ENCODE peak calls at places on chromosomes 12 and 14, in four cellular contexts. One of them, this sample, is unnamed.

GRCh38 chr14:57182760-57183503 is 85.8 kb downstream of the EXOC5 start:
- DNase-seq in nephron progenitor cell: peak; percentile 26
- DNase-seq in BE2C: peak; percentile 6
- DNase-seq in RWPE1: peak; percentile 16
- DNase-seq in this sample: no peak

GRCh38 chr12:59164991-59165718 is 244.9 kb upstream of the LRIG3 start:
- DNase-seq in nephron progenitor cell: no peak
- DNase-seq in BE2C: no peak
- DNase-seq in RWPE1: peak; percentile 11
- DNase-seq in this sample: no peak

GRCh38 chr12:5220835-5221234 is 177.2 kb downstream of the KCNA5 start:
- DNase-seq in nephron progenitor cell: no peak
- DNase-seq in BE2C: no peak
- DNase-seq in RWPE1: no peak
- DNase-seq in this sample: no peak

GRCh38 chr12:108856428-108857157 is 790 bp downstream of the SSH1 start:
- DNase-seq in nephron progenitor cell: peak; percentile 34
- DNase-seq in BE2C: peak; percentile 60
- DNase-seq in RWPE1: no peak
- DNase-seq in this sample: peak; percentile 65

GRCh38 chr12:6777386-6777785 is 5.1 kb downstream of the LAG3 start:
- DNase-seq in nephron progenitor cell: no peak
- DNase-seq in BE2C: no peak
- DNase-seq in RWPE1: no peak
- DNase-seq in this sample: no peak

GRCh38 chr12:45730842-45731336 is 1.4 kb downstream of the ARID2 start:
- DNase-seq in nephron progenitor cell: no peak
- DNase-seq in BE2C: no peak
- DNase-seq in RWPE1: peak; percentile 3
- DNase-seq in this sample: no peak

GRCh38 chr14:32078794-32079663 is 1.9 kb downstream of the ARHGAP5 start:
- DNase-seq in nephron progenitor cell: no peak
- DNase-seq in BE2C: no peak
- DNase-seq in RWPE1: peak; percentile 17
- DNase-seq in this sample: no peak

GRCh38 chr12:52631676-52632459 is 13.5 kb upstream of the KRT73 start:
- DNase-seq in nephron progenitor cell: no peak
- DNase-seq in BE2C: no peak
- DNase-seq in RWPE1: no peak
- DNase-seq in this sample: no peak

GRCh38 chr14:79274641-79275366 is 936.5 kb downstream of the DIO2 start:
- DNase-seq in nephron progenitor cell: no peak
- DNase-seq in BE2C: no peak
- DNase-seq in RWPE1: no peak
- DNase-seq in this sample: no peak

GRCh38 chr14:73645248-73645610 is 443 bp downstream of the DNAL1 start:
- DNase-seq in nephron progenitor cell: no peak
- DNase-seq in BE2C: no peak
- DNase-seq in RWPE1: no peak
- DNase-seq in this sample: no peak

GRCh38 chr14:69882086-69882864 is 3.1 kb downstream of the SMOC1 start:
- DNase-seq in nephron progenitor cell: no peak
- DNase-seq in BE2C: no peak
- DNase-seq in RWPE1: no peak
- DNase-seq in this sample: no peak

GRCh38 chr14:31419179-31420012 is 954 bp downstream of the HEATR5A start:
- DNase-seq in nephron progenitor cell: no peak
- DNase-seq in BE2C: no peak
- DNase-seq in RWPE1: no peak
- DNase-seq in this sample: no peak

GRCh38 chr12:80165741-80166140 is 66.4 kb downstream of the OTOGL start:
- DNase-seq in nephron progenitor cell: no peak
- DNase-seq in BE2C: no peak
- DNase-seq in RWPE1: no peak
- DNase-seq in this sample: no peak

GRCh38 chr12:11561416-11561815 is 88.1 kb upstream of the ETV6 start:
- DNase-seq in nephron progenitor cell: no peak
- DNase-seq in BE2C: no peak
- DNase-seq in RWPE1: no peak
- DNase-seq in this sample: no peak

GRCh38 chr12:11568155-11568761 is 81.2 kb upstream of the ETV6 start:
- DNase-seq in nephron progenitor cell: no peak
- DNase-seq in BE2C: no peak
- DNase-seq in RWPE1: no peak
- DNase-seq in this sample: no peak

GRCh38 chr12:11565752-11566151 is 83.7 kb upstream of the ETV6 start:
- DNase-seq in nephron progenitor cell: no peak
- DNase-seq in BE2C: no peak
- DNase-seq in RWPE1: no peak
- DNase-seq in this sample: no peak

GRCh38 chr12:11563785-11564739 is 85.4 kb upstream of the ETV6 start:
- DNase-seq in nephron progenitor cell: no peak
- DNase-seq in BE2C: no peak
- DNase-seq in RWPE1: no peak
- DNase-seq in this sample: no peak

GRCh38 chr12:11564984-11565651 is 84.4 kb upstream of the ETV6 start:
- DNase-seq in nephron progenitor cell: no peak
- DNase-seq in BE2C: no peak
- DNase-seq in RWPE1: no peak
- DNase-seq in this sample: no peak
- TF ChIP-seq CTCF in nephron progenitor cell: no peak
- TF ChIP-seq CTCF in BE2C: no peak
- TF ChIP-seq CTCF in RWPE1: no peak
- TF ChIP-seq CTCF in this sample: no peak

GRCh38 chr14:60665178-60665555 is 15.9 kb upstream of the SIX1 start:
- DNase-seq in nephron progenitor cell: no peak
- DNase-seq in BE2C: no peak
- DNase-seq in RWPE1: no peak
- DNase-seq in this sample: no peak
- TF ChIP-seq CTCF in nephron progenitor cell: no peak
- TF ChIP-seq CTCF in BE2C: no peak
- TF ChIP-seq CTCF in RWPE1: no peak
- TF ChIP-seq CTCF in this sample: no peak

DNA sequence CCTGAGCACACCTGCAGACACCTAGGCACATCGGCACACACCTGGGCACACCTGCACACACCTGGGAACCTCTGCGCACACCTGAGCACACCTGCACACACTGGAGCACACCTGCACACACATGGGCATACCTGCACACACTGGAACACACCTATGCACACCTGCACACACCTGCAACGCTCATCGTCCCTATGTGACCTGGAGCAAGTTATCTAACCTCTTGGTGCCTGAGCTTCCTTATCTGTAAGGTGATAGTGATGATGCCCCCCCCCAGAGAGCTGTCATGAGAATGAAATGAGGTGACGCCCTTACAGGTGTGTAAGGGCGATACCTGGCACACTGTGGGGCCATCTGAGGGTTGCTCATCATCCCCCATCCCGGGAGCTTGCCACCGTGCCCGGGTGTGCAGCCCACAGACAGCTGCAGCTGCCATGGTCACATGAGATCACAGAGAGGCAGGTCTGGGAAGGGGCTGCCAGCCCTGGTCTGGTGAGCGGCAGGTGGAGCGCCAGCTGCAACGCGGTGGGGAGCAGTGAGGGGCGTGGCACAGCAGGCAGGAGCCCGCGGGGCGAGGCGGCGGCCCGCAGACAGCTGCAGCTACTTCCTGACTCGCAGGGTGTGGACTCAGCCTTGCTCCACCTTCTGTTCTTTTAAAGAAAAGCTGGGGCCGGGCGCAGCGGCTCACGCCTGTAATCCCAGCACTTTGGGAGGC is 59.9 kb upstream of the FBRSL1 start:
- DNase-seq in nephron progenitor cell: peak; percentile 46
- DNase-seq in BE2C: peak; percentile 68
- DNase-seq in RWPE1: peak; percentile 67
- DNase-seq in this sample: no peak
- TF ChIP-seq CTCF in nephron progenitor cell: no peak
- TF ChIP-seq CTCF in BE2C: no peak
- TF ChIP-seq CTCF in RWPE1: no peak
- TF ChIP-seq CTCF in this sample: no peak

GRCh38 chr12:57242329-57242690 is 8.7 kb downstream of the STAC3 start:
- DNase-seq in nephron progenitor cell: no peak
- DNase-seq in BE2C: no peak
- DNase-seq in RWPE1: no peak
- DNase-seq in this sample: no peak
- TF ChIP-seq CTCF in nephron progenitor cell: no peak
- TF ChIP-seq CTCF in BE2C: no peak
- TF ChIP-seq CTCF in RWPE1: no peak
- TF ChIP-seq CTCF in this sample: no peak

GRCh38 chr14:104178279-104178678 is 39.9 kb downstream of the KIF26A start:
- DNase-seq in nephron progenitor cell: no peak
- DNase-seq in BE2C: peak; percentile 57
- DNase-seq in RWPE1: no peak
- DNase-seq in this sample: no peak
- TF ChIP-seq CTCF in nephron progenitor cell: no peak
- TF ChIP-seq CTCF in BE2C: no peak
- TF ChIP-seq CTCF in RWPE1: no peak
- TF ChIP-seq CTCF in this sample: no peak

GRCh38 chr12:106227641-106228319 is 20.0 kb downstream of the CKAP4 start:
- DNase-seq in nephron progenitor cell: no peak
- DNase-seq in BE2C: no peak
- DNase-seq in RWPE1: peak; percentile 73
- DNase-seq in this sample: no peak
- TF ChIP-seq CTCF in nephron progenitor cell: no peak
- TF ChIP-seq CTCF in BE2C: no peak
- TF ChIP-seq CTCF in RWPE1: no peak
- TF ChIP-seq CTCF in this sample: no peak